ENCODE peak calls at places on chromosomes 6 and 20, in eight cellular contexts. Z, T, U, C, D, O, X and G are unnamed samples. For H3K36me3 and H3K27me3, the result is how much of the 10 kb centered on the place peaks cover.

GRCh38 chr6:13006578-13007300 is 290.2 kb downstream of the PHACTR1 start:
- DNase-seq in Z (no peak), T (no peak), U (no peak), C (no peak), D (no peak), O (no peak), X (peak), G (no peak)

GRCh38 chr6:147103641-147104040 is 100.6 kb upstream of the STXBP5 start:
- DNase-seq in Z (no peak), T (no peak), U (no peak), C (no peak), D (no peak), O (no peak), X (no peak), G (no peak)

GRCh38 chr20:46681032-46681854 is 8.0 kb downstream of the TP53RK start:
- DNase-seq in Z (peak), T (no peak), U (peak), C (peak), D (peak), O (peak), X (peak), G (peak)

GRCh38 chr6:81382852-81383251 is 369.6 kb downstream of the TENT5A start:
- DNase-seq in Z (no peak), T (no peak), U (no peak), C (no peak), D (no peak), O (no peak), X (no peak), G (no peak)

GRCh38 chr20:23449400-23449799 is 3.3 kb downstream of the CST11 start:
- DNase-seq in Z (no peak), T (no peak), U (no peak), C (no peak), D (no peak), O (no peak), X (no peak), G (peak)

GRCh38 chr6:56416247-56416646 is 168.9 kb upstream of the COL21A1 start:
- DNase-seq in Z (no peak), T (no peak), U (no peak), C (no peak), D (no peak), O (peak), X (peak), G (no peak)

GRCh38 chr6:5813625-5814027 is 193.1 kb downstream of the NRN1 start:
- DNase-seq in Z (no peak), T (no peak), U (no peak), C (no peak), D (no peak), O (no peak), X (no peak), G (no peak)

GRCh38 chr6:167501831-167502385 is 177.0 kb downstream of the TTLL2 start:
- DNase-seq in Z (peak), T (no peak), U (no peak), C (peak), D (no peak), O (no peak), X (no peak), G (peak)

GRCh38 chr6:166381381-166381732 is 1.4 kb downstream of the MPC1 start:
- DNase-seq in Z (no peak), T (no peak), U (no peak), C (no peak), D (no peak), O (no peak), X (no peak), G (no peak)
- H3K4me3 ChIP-seq in Z (peak), T (peak), U (peak), C (peak), D (peak), O (peak), X (peak), G (peak)

DNA sequence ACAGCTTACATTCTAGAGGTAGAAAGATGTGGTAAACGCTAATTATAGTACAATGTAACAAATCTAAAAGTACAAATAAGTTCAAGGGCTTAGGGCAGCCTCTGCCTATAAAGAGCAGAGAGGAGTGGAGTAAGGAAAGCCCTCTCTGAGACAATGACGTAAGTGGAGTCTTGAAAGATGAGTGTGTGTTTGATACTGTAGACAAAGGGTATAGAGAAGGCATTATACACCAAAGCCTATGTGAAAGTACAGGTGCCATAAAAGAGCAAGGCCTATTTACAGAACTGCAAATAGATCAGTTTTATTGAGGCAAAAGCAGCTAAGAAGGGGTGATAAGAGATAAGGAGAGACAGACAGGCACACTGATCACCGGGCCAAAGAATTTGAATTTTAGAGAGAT is 10.9 kb downstream of the GOPC start:
- DNase-seq in Z (no peak), T (no peak), U (no peak), C (no peak), D (no peak), O (peak), X (peak), G (no peak)
- H3K36me3 ChIP-seq in Z (under half), T (under half), U (under half), C (under half), D (under half), O (under half), X (under half), G (under half)

GRCh38 chr20:663315-664090 is 10.5 kb upstream of the SRXN1 start:
- DNase-seq in Z (no peak), T (no peak), U (peak), C (no peak), D (no peak), O (peak), X (peak), G (no peak)
- H3K27me3 ChIP-seq in Z (under half), T (under half), U (under half), C (under half), D (under half), O (half or more), X (under half), G (under half)

GRCh38 chr20:44807051-44807683 is 3.2 kb downstream of the RIMS4 start:
- DNase-seq in Z (no peak), T (peak), U (no peak), C (no peak), D (no peak), O (no peak), X (no peak), G (no peak)

GRCh38 chr20:44807684-44808056 is 2.7 kb downstream of the RIMS4 start:
- DNase-seq in Z (no peak), T (no peak), U (no peak), C (no peak), D (no peak), O (no peak), X (no peak), G (no peak)

GRCh38 chr20:44805335-44805734 is 5.0 kb downstream of the RIMS4 start:
- DNase-seq in Z (no peak), T (peak), U (no peak), C (no peak), D (no peak), O (no peak), X (no peak), G (no peak)

GRCh38 chr20:44803383-44803941 is 6.9 kb downstream of the RIMS4 start:
- DNase-seq in Z (no peak), T (no peak), U (no peak), C (no peak), D (no peak), O (no peak), X (peak), G (no peak)

DNA sequence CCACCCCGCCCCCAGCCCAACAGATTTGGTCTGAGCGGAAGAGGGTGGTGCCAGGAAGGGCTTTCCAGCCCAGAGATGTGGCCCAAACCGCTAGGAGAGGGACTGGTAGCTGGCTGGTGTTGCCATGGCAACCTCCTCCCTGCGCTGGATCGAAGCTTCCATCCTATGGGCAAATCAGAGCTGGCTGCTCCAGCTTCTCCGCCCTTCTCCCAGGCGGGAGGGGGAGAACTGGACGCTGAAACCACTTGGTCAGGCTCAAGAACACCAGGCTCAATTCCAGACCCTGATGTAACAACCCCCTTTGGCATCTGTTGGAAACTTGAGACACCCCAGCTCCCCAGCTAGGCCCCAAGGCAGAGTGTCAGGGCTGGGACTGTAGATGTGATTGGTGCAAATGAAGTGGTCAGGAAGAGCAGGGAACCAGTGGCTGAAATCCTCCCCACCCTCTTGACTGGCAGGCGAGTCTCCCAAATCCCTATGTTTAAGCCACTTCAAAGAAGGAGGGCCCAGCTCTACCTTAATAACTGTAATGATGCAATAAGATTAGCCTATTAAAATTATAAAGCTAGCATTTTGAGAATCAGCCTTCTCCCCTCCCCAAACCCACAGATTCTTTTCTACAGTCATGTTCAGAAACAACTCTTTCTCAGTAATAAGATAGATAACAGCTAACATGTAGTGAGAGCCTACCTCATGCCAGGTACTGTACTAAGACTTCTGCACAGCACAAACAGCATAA is 4.2 kb downstream of the RIMS4 start:
- DNase-seq in Z (no peak), T (peak), U (peak), C (peak), D (peak), O (peak), X (peak), G (peak)
- H3K4me3 ChIP-seq in Z (no peak), T (no peak), U (no peak), C (no peak), D (no peak), O (no peak), X (no peak), G (no peak)